ENCODE peak calls at places on chromosome 2, in four cellular contexts. One of them, this sample, is unnamed.

GRCh38 chr2:53784431-53784830 is 2.3 kb downstream of the ASB3 start:
- DNase-seq in IMR-90: peak
- DNase-seq in HepG2: no peak
- DNase-seq in K562: no peak
- DNase-seq in this sample: no peak

GRCh38 chr2:223316346-223316745 is 264.4 kb downstream of the KCNE4 start:
- DNase-seq in IMR-90: no peak
- DNase-seq in HepG2: no peak
- DNase-seq in K562: no peak
- DNase-seq in this sample: no peak

GRCh38 chr2:63875143-63875542 is 33.4 kb downstream of the UGP2 start:
- DNase-seq in IMR-90: peak
- DNase-seq in HepG2: no peak
- DNase-seq in K562: no peak
- DNase-seq in this sample: no peak

GRCh38 chr2:95056461-95057459 is 31.3 kb downstream of the MAL start:
- DNase-seq in IMR-90: peak
- DNase-seq in HepG2: peak
- DNase-seq in K562: no peak
- DNase-seq in this sample: no peak

GRCh38 chr2:64604929-64605550 is 48.7 kb downstream of the SERTAD2 start:
- DNase-seq in IMR-90: peak
- DNase-seq in HepG2: no peak
- DNase-seq in K562: no peak
- DNase-seq in this sample: no peak

GRCh38 chr2:113854970-113855740 is 34.7 kb upstream of the ACTR3 start:
- DNase-seq in IMR-90: no peak
- DNase-seq in HepG2: no peak
- DNase-seq in K562: no peak
- DNase-seq in this sample: no peak

GRCh38 chr2:179438653-179439052 is 174.0 kb upstream of the SESTD1 start:
- DNase-seq in IMR-90: no peak
- DNase-seq in HepG2: no peak
- DNase-seq in K562: no peak
- DNase-seq in this sample: no peak

GRCh38 chr2:177543007-177543760 is 150.6 kb downstream of the AGPS start:
- DNase-seq in IMR-90: peak
- DNase-seq in HepG2: no peak
- DNase-seq in K562: no peak
- DNase-seq in this sample: no peak

GRCh38 chr2:238096311-238097011 is 3.7 kb upstream of the ESPNL start:
- DNase-seq in IMR-90: no peak
- DNase-seq in HepG2: no peak
- DNase-seq in K562: no peak
- DNase-seq in this sample: no peak

GRCh38 chr2:237670641-237671040 is 43.3 kb downstream of the LRRFIP1 start:
- DNase-seq in IMR-90: no peak
- DNase-seq in HepG2: no peak
- DNase-seq in K562: no peak
- DNase-seq in this sample: no peak

GRCh38 chr2:86235196-86235980 is 36.1 kb downstream of the MRPL35 start:
- DNase-seq in IMR-90: no peak
- DNase-seq in HepG2: peak
- DNase-seq in K562: no peak
- DNase-seq in this sample: no peak

GRCh38 chr2:226337941-226338605 is 461.5 kb downstream of the IRS1 start:
- DNase-seq in IMR-90: peak
- DNase-seq in HepG2: no peak
- DNase-seq in K562: no peak
- DNase-seq in this sample: no peak

GRCh38 chr2:75612108-75612861 is 34.3 kb upstream of the MRPL19 start:
- DNase-seq in IMR-90: no peak
- DNase-seq in HepG2: no peak
- DNase-seq in K562: no peak
- DNase-seq in this sample: no peak

GRCh38 chr2:621303-622099 is 55.7 kb downstream of the TMEM18 start:
- DNase-seq in IMR-90: no peak
- DNase-seq in HepG2: no peak
- DNase-seq in K562: no peak
- DNase-seq in this sample: no peak

GRCh38 chr2:68643011-68643873 is at the start of gene PROKR1:
- DNase-seq in IMR-90: no peak
- DNase-seq in HepG2: no peak
- DNase-seq in K562: peak
- DNase-seq in this sample: peak

GRCh38 chr2:133753665-133754064 is 185.4 kb upstream of the NCKAP5 start:
- DNase-seq in IMR-90: no peak
- DNase-seq in HepG2: no peak
- DNase-seq in K562: no peak
- DNase-seq in this sample: no peak

GRCh38 chr2:225994748-225995405 is 595.4 kb downstream of the NYAP2 start:
- DNase-seq in IMR-90: peak
- DNase-seq in HepG2: no peak
- DNase-seq in K562: no peak
- DNase-seq in this sample: no peak

GRCh38 chr2:113126845-113127645 is at the start of gene IL1RN:
- DNase-seq in IMR-90: no peak
- DNase-seq in HepG2: peak
- DNase-seq in K562: no peak
- DNase-seq in this sample: peak

GRCh38 chr2:199955007-199955338 is 318 bp downstream of the TYW5 start:
- DNase-seq in IMR-90: no peak
- DNase-seq in HepG2: peak
- DNase-seq in K562: no peak
- DNase-seq in this sample: no peak

GRCh38 chr2:52115750-52116149 is 1083.8 kb upstream of the NRXN1 start:
- DNase-seq in IMR-90: no peak
- DNase-seq in HepG2: no peak
- DNase-seq in K562: no peak
- DNase-seq in this sample: no peak

GRCh38 chr2:53907582-53907981 is 47.8 kb upstream of the GPR75 start:
- DNase-seq in IMR-90: peak
- DNase-seq in HepG2: no peak
- DNase-seq in K562: no peak
- DNase-seq in this sample: no peak

GRCh38 chr2:207107120-207107519 is 58.6 kb downstream of the KLF7 start:
- DNase-seq in IMR-90: no peak
- DNase-seq in HepG2: no peak
- DNase-seq in K562: no peak
- DNase-seq in this sample: no peak

GRCh38 chr2:16747706-16748105 is 82.1 kb upstream of the CYRIA start:
- DNase-seq in IMR-90: no peak
- DNase-seq in HepG2: no peak
- DNase-seq in K562: no peak
- DNase-seq in this sample: no peak

GRCh38 chr2:196356332-196356731 is 185.0 kb upstream of the STK17B start:
- DNase-seq in IMR-90: no peak
- DNase-seq in HepG2: no peak
- DNase-seq in K562: peak
- DNase-seq in this sample: no peak

GRCh38 chr2:47653909-47654789 is 128.8 kb upstream of the MSH6 start:
- DNase-seq in IMR-90: peak
- DNase-seq in HepG2: peak
- DNase-seq in K562: peak
- DNase-seq in this sample: no peak

GRCh38 chr2:9255416-9255815 is 48.8 kb downstream of the ASAP2 start:
- DNase-seq in IMR-90: no peak
- DNase-seq in HepG2: no peak
- DNase-seq in K562: no peak
- DNase-seq in this sample: no peak

GRCh38 chr2:219220652-219221402 is 2.1 kb upstream of the ABCB6 start:
- DNase-seq in IMR-90: no peak
- DNase-seq in HepG2: no peak
- DNase-seq in K562: no peak
- DNase-seq in this sample: no peak

GRCh38 chr2:197255550-197255949 is 55.0 kb downstream of the ANKRD44 start:
- DNase-seq in IMR-90: peak
- DNase-seq in HepG2: no peak
- DNase-seq in K562: no peak
- DNase-seq in this sample: no peak

GRCh38 chr2:144409241-144409640 is 110.7 kb downstream of the ZEB2 start:
- DNase-seq in IMR-90: no peak
- DNase-seq in HepG2: no peak
- DNase-seq in K562: no peak
- DNase-seq in this sample: no peak

GRCh38 chr2:85326946-85327756 is 638 bp downstream of the TGOLN2 start:
- DNase-seq in IMR-90: peak
- DNase-seq in HepG2: no peak
- DNase-seq in K562: peak
- DNase-seq in this sample: no peak

GRCh38 chr2:33077841-33078240 is 131.1 kb downstream of the LTBP1 start:
- DNase-seq in IMR-90: no peak
- DNase-seq in HepG2: no peak
- DNase-seq in K562: no peak
- DNase-seq in this sample: no peak
- TF ChIP-seq MAFK in IMR-90: no peak
- TF ChIP-seq MAFK in HepG2: no peak
- TF ChIP-seq MAFK in K562: no peak
- TF ChIP-seq MAFK in this sample: no peak

GRCh38 chr2:28635251-28635650 is 116.4 kb upstream of the PPP1CB start:
- DNase-seq in IMR-90: no peak
- DNase-seq in HepG2: no peak
- DNase-seq in K562: no peak
- DNase-seq in this sample: no peak

GRCh38 chr2:28631514-28632206 is 120.0 kb upstream of the PPP1CB start:
- DNase-seq in IMR-90: no peak
- DNase-seq in HepG2: no peak
- DNase-seq in K562: no peak
- DNase-seq in this sample: no peak

GRCh38 chr2:28633739-28634138 is 117.9 kb upstream of the PPP1CB start:
- DNase-seq in IMR-90: peak
- DNase-seq in HepG2: peak
- DNase-seq in K562: no peak
- DNase-seq in this sample: no peak

GRCh38 chr2:28632791-28633190 is 118.8 kb upstream of the PPP1CB start:
- DNase-seq in IMR-90: no peak
- DNase-seq in HepG2: no peak
- DNase-seq in K562: no peak
- DNase-seq in this sample: no peak

GRCh38 chr2:28633204-28633603 is 118.4 kb upstream of the PPP1CB start:
- DNase-seq in IMR-90: no peak
- DNase-seq in HepG2: no peak
- DNase-seq in K562: no peak
- DNase-seq in this sample: no peak
- H2AFZ ChIP-seq in IMR-90: no peak
- H2AFZ ChIP-seq in HepG2: no peak
- H2AFZ ChIP-seq in K562: no peak
- H2AFZ ChIP-seq in this sample: no peak

GRCh38 chr2:195319112-195319460 is 337.9 kb upstream of the SLC39A10 start:
- DNase-seq in IMR-90: peak
- DNase-seq in HepG2: no peak
- DNase-seq in K562: no peak
- DNase-seq in this sample: no peak

GRCh38 chr2:195317533-195317932 is 339.5 kb upstream of the SLC39A10 start:
- DNase-seq in IMR-90: no peak
- DNase-seq in HepG2: no peak
- DNase-seq in K562: no peak
- DNase-seq in this sample: no peak

GRCh38 chr2:195318440-195319111 is 338.4 kb upstream of the SLC39A10 start:
- DNase-seq in IMR-90: peak
- DNase-seq in HepG2: peak
- DNase-seq in K562: peak
- DNase-seq in this sample: no peak

GRCh38 chr2:195313976-195314375 is 343.1 kb upstream of the SLC39A10 start:
- DNase-seq in IMR-90: no peak
- DNase-seq in HepG2: no peak
- DNase-seq in K562: no peak
- DNase-seq in this sample: no peak

DNA sequence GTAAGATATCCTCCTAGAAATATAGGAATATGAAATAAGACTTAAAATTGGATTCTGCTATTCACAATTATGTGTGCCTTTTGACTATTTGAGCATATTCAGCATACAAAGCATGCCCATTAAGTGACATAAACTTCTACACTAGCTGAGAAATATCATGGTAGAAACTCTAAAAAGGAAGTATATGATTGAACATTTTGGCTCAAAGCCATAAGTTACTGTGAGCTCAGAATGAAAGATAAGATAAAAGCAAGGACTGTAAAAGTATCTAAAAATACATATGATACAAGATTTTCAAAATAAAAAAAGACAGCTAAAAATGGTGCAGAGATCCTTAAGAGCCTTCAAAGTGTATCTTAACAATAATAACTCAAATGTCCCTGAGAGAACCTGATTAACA is 340.5 kb upstream of the SLC39A10 start:
- DNase-seq in IMR-90: peak
- DNase-seq in HepG2: no peak
- DNase-seq in K562: no peak
- DNase-seq in this sample: no peak
- TF ChIP-seq MAFK in IMR-90: no peak
- TF ChIP-seq MAFK in HepG2: no peak
- TF ChIP-seq MAFK in K562: no peak
- TF ChIP-seq MAFK in this sample: no peak

DNA sequence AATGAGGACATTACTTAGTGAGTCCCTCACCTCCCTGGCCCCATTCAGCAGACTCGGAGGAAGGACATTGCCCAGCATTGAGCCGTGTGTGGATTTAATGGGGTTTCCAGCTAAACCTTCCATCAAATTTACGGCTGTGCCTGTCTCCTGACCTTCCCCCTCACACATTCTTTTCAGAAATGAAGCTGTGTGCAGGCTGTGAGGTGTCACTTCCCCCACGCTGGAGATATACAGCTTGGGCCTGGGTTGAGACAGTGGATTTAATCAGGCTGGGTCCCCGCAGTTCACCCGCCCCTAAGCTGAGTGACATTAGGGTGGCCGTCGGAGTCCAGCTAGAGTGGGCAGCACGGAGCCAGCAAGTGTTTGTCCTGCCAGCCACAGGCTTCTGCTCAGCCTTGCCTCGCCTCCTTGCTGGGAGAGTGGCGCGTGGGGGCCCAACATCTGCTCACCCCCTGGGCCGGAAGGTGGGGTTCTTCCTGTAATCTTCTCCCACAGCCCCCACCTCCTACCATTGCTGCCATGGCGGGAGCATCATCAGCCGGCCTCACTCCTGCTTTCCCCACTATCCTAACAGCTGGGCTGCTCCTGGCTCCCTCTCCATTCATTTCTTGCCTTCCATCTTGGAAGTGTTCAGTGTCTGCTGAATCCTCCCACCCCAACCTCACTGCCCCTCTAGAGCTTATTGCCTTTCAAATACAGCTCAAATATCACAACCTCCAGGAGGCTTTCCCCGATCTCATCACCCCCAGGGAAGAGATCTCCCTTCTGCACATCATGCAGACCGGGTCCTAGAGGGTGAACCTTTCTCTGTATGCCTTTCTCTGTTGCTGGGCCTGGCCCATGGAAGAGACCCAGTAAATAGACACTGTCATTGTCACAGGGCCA is 149.0 kb downstream of the GLI2 start:
- DNase-seq in IMR-90: no peak
- DNase-seq in HepG2: no peak
- DNase-seq in K562: no peak
- DNase-seq in this sample: no peak
- H2AFZ ChIP-seq in IMR-90: no peak
- H2AFZ ChIP-seq in HepG2: no peak
- H2AFZ ChIP-seq in K562: no peak
- H2AFZ ChIP-seq in this sample: no peak